ENCODE peak calls at places on chromosomes 16 and 17, in seven cellular contexts. I, A, M, N, L, Z and K are unnamed samples.

GRCh38 chr16:2852731-2853507 is 5.1 kb downstream of the PRSS22 start:
- DNase-seq in I (no peak), A (no peak), M (no peak), N (no peak), L (no peak), Z (no peak), K (no peak)

GRCh38 chr17:15377608-15378007 is 36.2 kb upstream of the TEKT3 start:
- DNase-seq in I (no peak), A (no peak), M (peak; percentile 94), N (no peak), L (no peak), Z (no peak), K (peak; percentile 82)

GRCh38 chr16:2869502-2870064 is 11.6 kb upstream of the PRSS22 start:
- DNase-seq in I (no peak), A (no peak), M (no peak), N (no peak), L (no peak), Z (no peak), K (no peak)

GRCh38 chr17:70288540-70289290 is 119.4 kb downstream of the KCNJ2 start:
- DNase-seq in I (no peak), A (no peak), M (no peak), N (no peak), L (no peak), Z (no peak), K (no peak)

GRCh38 chr17:63699638-63700527 is at the start of gene LIMD2:
- DNase-seq in I (peak; percentile 60), A (peak; percentile 86), M (peak; percentile 56), N (peak; percentile 85), L (no peak), Z (peak; percentile 76), K (peak; percentile 56)

GRCh38 chr17:19384723-19385391 is 2.1 kb downstream of the MFAP4 start:
- DNase-seq in I (no peak), A (no peak), M (peak; percentile 73), N (no peak), L (no peak), Z (no peak), K (no peak)

GRCh38 chr17:4771519-4772234 is at the start of gene TM4SF5:
- DNase-seq in I (no peak), A (no peak), M (no peak), N (no peak), L (no peak), Z (no peak), K (no peak)

GRCh38 chr17:76515291-76515949 is 14.2 kb upstream of the RHBDF2 start:
- DNase-seq in I (no peak), A (peak; percentile 64), M (peak; percentile 97), N (peak; percentile 56), L (no peak), Z (peak; percentile 98), K (no peak)

GRCh38 chr16:57888128-57888527 is 82.8 kb downstream of the CNGB1 start:
- DNase-seq in I (no peak), A (no peak), M (no peak), N (no peak), L (no peak), Z (no peak), K (no peak)

GRCh38 chr17:76523084-76524037 is 14.1 kb downstream of the CYGB start:
- DNase-seq in I (peak; percentile 77), A (peak; percentile 69), M (peak; percentile 60), N (peak; percentile 77), L (peak; percentile 60), Z (peak; percentile 69), K (peak; percentile 86)

GRCh38 chr17:32206816-32207215 is 58.8 kb upstream of the RHBDL3 start:
- DNase-seq in I (no peak), A (no peak), M (peak; percentile 41), N (no peak), L (no peak), Z (no peak), K (no peak)

GRCh38 chr17:76640550-76641380 is 2.8 kb downstream of the ST6GALNAC1 start:
- DNase-seq in I (no peak), A (no peak), M (no peak), N (no peak), L (no peak), Z (no peak), K (no peak)